ENCODE peak calls at places on chromosomes 4 and X, in ten cellular contexts. One of them, this sample, is unnamed.
A peak's percentile ranks its signal among the peaks of the same experiment; 100 is the strongest.

GRCh38 chrX:100911731-100912130 is 17.0 kb downstream of the XKRX start:
- DNase-seq in sigmoid colon: no peak
- DNase-seq in right lobe of liver: no peak
- DNase-seq in A549: no peak
- DNase-seq in ovary: no peak
- DNase-seq in HepG2: no peak
- DNase-seq in K562: no peak
- DNase-seq in H1: no peak
- DNase-seq in upper lobe of left lung: no peak
- DNase-seq in breast epithelium: no peak
- DNase-seq in this sample: no peak

GRCh38 chrX:25066131-25066530 is 50.4 kb upstream of the ARX start:
- DNase-seq in sigmoid colon: no peak
- DNase-seq in right lobe of liver: no peak
- DNase-seq in A549: no peak
- DNase-seq in ovary: no peak
- DNase-seq in HepG2: no peak
- DNase-seq in K562: no peak
- DNase-seq in H1: no peak
- DNase-seq in upper lobe of left lung: no peak
- DNase-seq in breast epithelium: no peak
- DNase-seq in this sample: no peak

GRCh38 chr4:179196511-179196910 is 1754.3 kb upstream of the AGA start:
- DNase-seq in sigmoid colon: no peak
- DNase-seq in right lobe of liver: no peak
- DNase-seq in A549: no peak
- DNase-seq in ovary: no peak
- DNase-seq in HepG2: no peak
- DNase-seq in K562: no peak
- DNase-seq in H1: no peak
- DNase-seq in upper lobe of left lung: no peak
- DNase-seq in breast epithelium: no peak
- DNase-seq in this sample: no peak

GRCh38 chr4:42787071-42787463 is 105.4 kb upstream of the GRXCR1 start:
- DNase-seq in sigmoid colon: no peak
- DNase-seq in right lobe of liver: no peak
- DNase-seq in A549: no peak
- DNase-seq in ovary: no peak
- DNase-seq in HepG2: no peak
- DNase-seq in K562: no peak
- DNase-seq in H1: no peak
- DNase-seq in upper lobe of left lung: no peak
- DNase-seq in breast epithelium: no peak
- DNase-seq in this sample: no peak

GRCh38 chrX:94831364-94831763 is 1157.4 kb downstream of the FAM133A start:
- DNase-seq in sigmoid colon: no peak
- DNase-seq in right lobe of liver: no peak
- DNase-seq in A549: no peak
- DNase-seq in ovary: no peak
- DNase-seq in HepG2: no peak
- DNase-seq in K562: no peak
- DNase-seq in H1: no peak
- DNase-seq in upper lobe of left lung: no peak
- DNase-seq in breast epithelium: no peak
- DNase-seq in this sample: no peak

GRCh38 chr4:184374006-184374405 is 100.3 kb downstream of the IRF2 start:
- DNase-seq in sigmoid colon: no peak
- DNase-seq in right lobe of liver: no peak
- DNase-seq in A549: no peak
- DNase-seq in ovary: no peak
- DNase-seq in HepG2: no peak
- DNase-seq in K562: no peak
- DNase-seq in H1: no peak
- DNase-seq in upper lobe of left lung: no peak
- DNase-seq in breast epithelium: no peak
- DNase-seq in this sample: no peak

GRCh38 chr4:139901516-139902327 is 236.1 kb downstream of the MGST2 start:
- DNase-seq in sigmoid colon: no peak
- DNase-seq in right lobe of liver: no peak
- DNase-seq in A549: no peak
- DNase-seq in ovary: no peak
- DNase-seq in HepG2: no peak
- DNase-seq in K562: no peak
- DNase-seq in H1: no peak
- DNase-seq in upper lobe of left lung: no peak
- DNase-seq in breast epithelium: no peak
- DNase-seq in this sample: no peak

GRCh38 chr4:26290276-26290675 is 30.5 kb upstream of the RBPJ start:
- DNase-seq in sigmoid colon: no peak
- DNase-seq in right lobe of liver: no peak
- DNase-seq in A549: no peak
- DNase-seq in ovary: no peak
- DNase-seq in HepG2: no peak
- DNase-seq in K562: no peak
- DNase-seq in H1: no peak
- DNase-seq in upper lobe of left lung: no peak
- DNase-seq in breast epithelium: no peak
- DNase-seq in this sample: no peak

GRCh38 chr4:123121241-123121907 is 199.0 kb upstream of the NUDT6 start:
- DNase-seq in sigmoid colon: no peak
- DNase-seq in right lobe of liver: no peak
- DNase-seq in A549: no peak
- DNase-seq in ovary: no peak
- DNase-seq in HepG2: peak; percentile 69
- DNase-seq in K562: no peak
- DNase-seq in H1: no peak
- DNase-seq in upper lobe of left lung: no peak
- DNase-seq in breast epithelium: no peak
- DNase-seq in this sample: no peak

GRCh38 chr4:172997217-172997609 is 171.4 kb upstream of the GALNT7 start:
- DNase-seq in sigmoid colon: no peak
- DNase-seq in right lobe of liver: no peak
- DNase-seq in A549: no peak
- DNase-seq in ovary: no peak
- DNase-seq in HepG2: no peak
- DNase-seq in K562: no peak
- DNase-seq in H1: no peak
- DNase-seq in upper lobe of left lung: no peak
- DNase-seq in breast epithelium: no peak
- DNase-seq in this sample: no peak

GRCh38 chr4:53592686-53593641 is 1.7 kb upstream of the LNX1 start:
- DNase-seq in sigmoid colon: no peak
- DNase-seq in right lobe of liver: no peak
- DNase-seq in A549: peak; percentile 34
- DNase-seq in ovary: peak; percentile 68
- DNase-seq in HepG2: no peak
- DNase-seq in K562: peak; percentile 66
- DNase-seq in H1: peak; percentile 65
- DNase-seq in upper lobe of left lung: peak; percentile 56
- DNase-seq in breast epithelium: peak; percentile 81
- DNase-seq in this sample: no peak

GRCh38 chrX:10470009-10470408 is 150.4 kb downstream of the MID1 start:
- DNase-seq in sigmoid colon: no peak
- DNase-seq in right lobe of liver: no peak
- DNase-seq in A549: no peak
- DNase-seq in ovary: no peak
- DNase-seq in HepG2: no peak
- DNase-seq in K562: no peak
- DNase-seq in H1: no peak
- DNase-seq in upper lobe of left lung: no peak
- DNase-seq in breast epithelium: no peak
- DNase-seq in this sample: no peak

GRCh38 chr4:7843831-7844230 is 95.8 kb downstream of the AFAP1 start:
- DNase-seq in sigmoid colon: no peak
- DNase-seq in right lobe of liver: no peak
- DNase-seq in A549: no peak
- DNase-seq in ovary: no peak
- DNase-seq in HepG2: no peak
- DNase-seq in K562: no peak
- DNase-seq in H1: no peak
- DNase-seq in upper lobe of left lung: no peak
- DNase-seq in breast epithelium: no peak
- DNase-seq in this sample: no peak

GRCh38 chr4:7839856-7840255 is 99.8 kb downstream of the AFAP1 start:
- DNase-seq in sigmoid colon: peak; percentile 13
- DNase-seq in right lobe of liver: no peak
- DNase-seq in A549: no peak
- DNase-seq in ovary: no peak
- DNase-seq in HepG2: no peak
- DNase-seq in K562: no peak
- DNase-seq in H1: no peak
- DNase-seq in upper lobe of left lung: no peak
- DNase-seq in breast epithelium: no peak
- DNase-seq in this sample: no peak

GRCh38 chr4:7841071-7841470 is 98.6 kb downstream of the AFAP1 start:
- DNase-seq in sigmoid colon: peak; percentile 54
- DNase-seq in right lobe of liver: no peak
- DNase-seq in A549: no peak
- DNase-seq in ovary: no peak
- DNase-seq in HepG2: no peak
- DNase-seq in K562: no peak
- DNase-seq in H1: no peak
- DNase-seq in upper lobe of left lung: no peak
- DNase-seq in breast epithelium: no peak
- DNase-seq in this sample: no peak

GRCh38 chr4:7844247-7844991 is 95.2 kb downstream of the AFAP1 start:
- DNase-seq in sigmoid colon: peak; percentile 86
- DNase-seq in right lobe of liver: peak; percentile 62
- DNase-seq in A549: peak; percentile 61
- DNase-seq in ovary: peak; percentile 86
- DNase-seq in HepG2: peak; percentile 70
- DNase-seq in K562: peak; percentile 61
- DNase-seq in H1: peak; percentile 63
- DNase-seq in upper lobe of left lung: peak; percentile 75
- DNase-seq in breast epithelium: no peak
- DNase-seq in this sample: peak; percentile 69

GRCh38 chr4:7842384-7843279 is 97.0 kb downstream of the AFAP1 start:
- DNase-seq in sigmoid colon: peak; percentile 90
- DNase-seq in right lobe of liver: no peak
- DNase-seq in A549: peak; percentile 63
- DNase-seq in ovary: peak; percentile 77
- DNase-seq in HepG2: no peak
- DNase-seq in K562: no peak
- DNase-seq in H1: no peak
- DNase-seq in upper lobe of left lung: no peak
- DNase-seq in breast epithelium: peak; percentile 69
- DNase-seq in this sample: peak; percentile 48
- TF ChIP-seq POLR2A in sigmoid colon: no peak
- TF ChIP-seq POLR2A in right lobe of liver: no peak
- TF ChIP-seq POLR2A in A549: no peak
- TF ChIP-seq POLR2A in ovary: no peak
- TF ChIP-seq POLR2A in HepG2: no peak
- TF ChIP-seq POLR2A in K562: no peak
- TF ChIP-seq POLR2A in H1: no peak
- TF ChIP-seq POLR2A in upper lobe of left lung: no peak
- TF ChIP-seq POLR2A in breast epithelium: no peak
- TF ChIP-seq POLR2A in this sample: no peak

GRCh38 chr4:181970356-181970755 is 272.8 kb upstream of the TENM3 start:
- DNase-seq in sigmoid colon: no peak
- DNase-seq in right lobe of liver: no peak
- DNase-seq in A549: no peak
- DNase-seq in ovary: no peak
- DNase-seq in HepG2: no peak
- DNase-seq in K562: no peak
- DNase-seq in H1: no peak
- DNase-seq in upper lobe of left lung: no peak
- DNase-seq in breast epithelium: no peak
- DNase-seq in this sample: no peak
- H3K27ac ChIP-seq in sigmoid colon: no peak overlapping the region
- H3K27ac ChIP-seq in right lobe of liver: no peak overlapping the region
- H3K27ac ChIP-seq in A549: no peak overlapping the region
- H3K27ac ChIP-seq in ovary: no peak overlapping the region
- H3K27ac ChIP-seq in HepG2: no peak overlapping the region
- H3K27ac ChIP-seq in K562: no peak overlapping the region
- H3K27ac ChIP-seq in H1: no peak overlapping the region
- H3K27ac ChIP-seq in upper lobe of left lung: no peak overlapping the region
- H3K27ac ChIP-seq in breast epithelium: no peak overlapping the region
- H3K27ac ChIP-seq in this sample: no peak overlapping the region

DNA sequence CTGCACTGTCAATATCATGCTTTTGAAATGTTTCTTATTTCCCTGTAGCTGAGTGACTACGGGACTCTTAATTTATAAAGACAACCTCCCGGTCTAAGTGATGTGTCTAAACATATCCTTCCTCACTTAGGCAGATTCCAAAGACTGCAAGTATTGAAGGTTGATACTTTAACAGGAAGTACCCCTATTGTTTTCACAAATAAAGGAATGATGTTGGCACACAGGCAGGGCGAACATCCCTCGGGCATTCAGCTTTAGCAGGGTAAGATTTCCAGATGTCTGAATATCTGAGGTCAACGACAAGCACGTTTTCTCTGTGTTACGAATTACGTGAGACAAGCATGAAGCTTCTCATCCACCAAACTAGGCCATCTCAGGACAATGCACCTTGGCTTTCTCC is 638.0 kb upstream of the FRG1 start:
- DNase-seq in sigmoid colon: no peak
- DNase-seq in right lobe of liver: no peak
- DNase-seq in A549: no peak
- DNase-seq in ovary: no peak
- DNase-seq in HepG2: no peak
- DNase-seq in K562: no peak
- DNase-seq in H1: no peak
- DNase-seq in upper lobe of left lung: no peak
- DNase-seq in breast epithelium: no peak
- DNase-seq in this sample: no peak
- H3K4me1 ChIP-seq in sigmoid colon: peaks cover 15% of the 10 kb centered on the region
- H3K4me1 ChIP-seq in right lobe of liver: no peaks in the 10 kb centered on the region
- H3K4me1 ChIP-seq in A549: no peaks in the 10 kb centered on the region
- H3K4me1 ChIP-seq in ovary: no peaks in the 10 kb centered on the region
- H3K4me1 ChIP-seq in HepG2: no peaks in the 10 kb centered on the region
- H3K4me1 ChIP-seq in K562: no peaks in the 10 kb centered on the region
- H3K4me1 ChIP-seq in H1: no peaks in the 10 kb centered on the region
- H3K4me1 ChIP-seq in upper lobe of left lung: no peaks in the 10 kb centered on the region
- H3K4me1 ChIP-seq in breast epithelium: no peaks in the 10 kb centered on the region
- H3K4me1 ChIP-seq in this sample: no peaks in the 10 kb centered on the region

GRCh38 chr4:74038161-74039064 is at the start of gene CXCL3:
- DNase-seq in sigmoid colon: peak; percentile 79
- DNase-seq in right lobe of liver: peak; percentile 84
- DNase-seq in A549: peak; percentile 46
- DNase-seq in ovary: peak; percentile 62
- DNase-seq in HepG2: no peak
- DNase-seq in K562: peak; percentile 82
- DNase-seq in H1: no peak
- DNase-seq in upper lobe of left lung: peak; percentile 90
- DNase-seq in breast epithelium: peak; percentile 53
- DNase-seq in this sample: peak; percentile 67
- TF ChIP-seq POLR2A in sigmoid colon: no peak
- TF ChIP-seq POLR2A in right lobe of liver: peak; percentile 24
- TF ChIP-seq POLR2A in A549: no peak
- TF ChIP-seq POLR2A in ovary: no peak
- TF ChIP-seq POLR2A in HepG2: no peak
- TF ChIP-seq POLR2A in K562: peak; percentile 84
- TF ChIP-seq POLR2A in H1: peak; percentile 64
- TF ChIP-seq POLR2A in upper lobe of left lung: no peak
- TF ChIP-seq POLR2A in breast epithelium: no peak
- TF ChIP-seq POLR2A in this sample: no peak

GRCh38 chr4:135575041-135575440 is 1373.5 kb upstream of the PABPC4L start:
- DNase-seq in sigmoid colon: no peak
- DNase-seq in right lobe of liver: no peak
- DNase-seq in A549: no peak
- DNase-seq in ovary: no peak
- DNase-seq in HepG2: no peak
- DNase-seq in K562: no peak
- DNase-seq in H1: no peak
- DNase-seq in upper lobe of left lung: no peak
- DNase-seq in breast epithelium: no peak
- DNase-seq in this sample: no peak

GRCh38 chr4:135573251-135573650 is 1371.7 kb upstream of the PABPC4L start:
- DNase-seq in sigmoid colon: no peak
- DNase-seq in right lobe of liver: no peak
- DNase-seq in A549: no peak
- DNase-seq in ovary: no peak
- DNase-seq in HepG2: no peak
- DNase-seq in K562: no peak
- DNase-seq in H1: no peak
- DNase-seq in upper lobe of left lung: no peak
- DNase-seq in breast epithelium: no peak
- DNase-seq in this sample: no peak
- H3K27ac ChIP-seq in sigmoid colon: no peak overlapping the region
- H3K27ac ChIP-seq in right lobe of liver: no peak overlapping the region
- H3K27ac ChIP-seq in A549: no peak overlapping the region
- H3K27ac ChIP-seq in ovary: no peak overlapping the region
- H3K27ac ChIP-seq in HepG2: no peak overlapping the region
- H3K27ac ChIP-seq in K562: no peak overlapping the region
- H3K27ac ChIP-seq in H1: no peak overlapping the region
- H3K27ac ChIP-seq in upper lobe of left lung: no peak overlapping the region
- H3K27ac ChIP-seq in breast epithelium: no peak overlapping the region
- H3K27ac ChIP-seq in this sample: no peak overlapping the region

This sample was measured in testis.